ENCODE peak calls at places on chromosomes 5 and 9, in six cellular contexts. M is OCI-LY7, L is H7, N is transverse colon, B is right lobe of liver, U is body of pancreas. O is an unnamed sample.

GRCh38 chr5:76325876-76326491 is 77.1 kb upstream of the IQGAP2 start:
- DNase-seq in M (peak; percentile 37), L (no peak), N (peak; percentile 59), B (no peak), U (no peak), O (no peak)

GRCh38 chr9:124708633-124709032 is 62.5 kb downstream of the NR6A1 start:
- DNase-seq in M (no peak), L (no peak), N (peak; percentile 32), B (no peak), U (no peak), O (no peak)

GRCh38 chr5:34524123-34524522 is 132.0 kb upstream of the RAI14 start:
- DNase-seq in M (no peak), L (no peak), N (no peak), B (no peak), U (no peak), O (no peak)

GRCh38 chr9:86946712-86947145 is 577 bp downstream of the GAS1 start:
- DNase-seq in M (no peak), L (no peak), N (peak; percentile 33), B (peak; percentile 42), U (no peak), O (peak; percentile 36)

GRCh38 chr5:77358566-77359205 is 133.4 kb downstream of the WDR41 start:
- DNase-seq in M (no peak), L (no peak), N (no peak), B (no peak), U (no peak), O (no peak)

GRCh38 chr9:97766092-97766491 is 69.0 kb upstream of the XPA start:
- DNase-seq in M (no peak), L (no peak), N (no peak), B (no peak), U (no peak), O (no peak)

GRCh38 chr9:77649109-77649812 is 1.1 kb upstream of the GNA14 start:
- DNase-seq in M (no peak), L (peak; percentile 45), N (no peak), B (no peak), U (no peak), O (no peak)

GRCh38 chr5:174503461-174504265 is 220.7 kb upstream of the MSX2 start:
- DNase-seq in M (no peak), L (no peak), N (peak; percentile 52), B (no peak), U (peak; percentile 14), O (no peak)

GRCh38 chr9:126423022-126423708 is 96.5 kb downstream of the MVB12B start:
- DNase-seq in M (no peak), L (no peak), N (no peak), B (no peak), U (no peak), O (peak; percentile 73)

GRCh38 chr5:119388619-119389190 is 32.9 kb downstream of the TNFAIP8 start:
- DNase-seq in M (no peak), L (no peak), N (no peak), B (no peak), U (no peak), O (no peak)
- H3K4me3 ChIP-seq in M (no peak overlapping the region), L (no peak overlapping the region), N (no peak overlapping the region), B (no peak overlapping the region), U (no peak overlapping the region), O (no peak overlapping the region)

GRCh38 chr5:151700816-151701215 is 14.1 kb upstream of the SPARC start:
- DNase-seq in M (peak; percentile 7), L (no peak), N (no peak), B (no peak), U (no peak), O (no peak)

GRCh38 chr5:151697452-151697851 is 10.7 kb upstream of the SPARC start:
- DNase-seq in M (no peak), L (peak; percentile 36), N (no peak), B (no peak), U (no peak), O (no peak)

GRCh38 chr5:151696470-151697061 is 9.9 kb upstream of the SPARC start:
- DNase-seq in M (no peak), L (peak; percentile 69), N (no peak), B (no peak), U (peak; percentile 26), O (no peak)

GRCh38 chr5:151695464-151695863 is 8.7 kb upstream of the SPARC start:
- DNase-seq in M (no peak), L (no peak), N (no peak), B (no peak), U (no peak), O (no peak)

DNA sequence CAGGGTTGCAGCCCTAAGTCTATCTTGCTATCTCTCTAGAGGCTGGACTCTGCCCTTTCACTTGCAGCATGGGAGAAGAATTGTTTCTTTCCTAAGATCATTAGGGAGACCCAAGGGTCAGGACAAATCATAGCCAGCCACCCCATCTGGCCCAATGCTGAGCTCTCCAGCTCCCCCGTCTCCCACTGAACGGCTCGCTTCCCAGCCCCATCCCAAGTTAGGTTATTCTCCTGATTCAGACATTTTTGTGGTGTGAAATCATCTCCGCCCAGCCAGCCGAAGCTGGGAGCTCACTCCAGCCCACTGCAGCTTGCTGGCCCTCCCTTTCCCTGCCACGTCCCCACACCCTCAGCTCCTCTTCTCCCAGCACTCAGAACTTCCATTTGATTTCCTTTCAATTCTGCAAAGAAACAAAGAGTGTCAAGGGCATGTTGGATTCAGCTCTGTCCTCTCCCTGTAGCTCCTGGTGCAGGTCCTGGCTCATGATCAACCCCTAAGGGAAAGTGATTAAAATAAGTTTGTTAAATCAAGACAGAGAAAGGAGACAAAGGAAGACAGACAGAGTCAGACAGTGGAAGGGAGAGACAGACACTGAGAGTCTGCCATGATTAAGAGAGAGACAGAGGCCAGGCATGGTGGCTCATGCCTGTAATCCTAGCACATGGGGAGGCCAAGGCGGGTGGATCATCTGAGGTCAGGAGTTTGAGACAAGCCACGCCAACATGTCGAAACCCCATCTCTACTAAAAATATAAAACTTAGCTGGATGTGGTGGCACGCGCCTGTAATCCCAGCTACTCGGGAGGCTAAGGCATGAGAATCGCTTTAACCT is 12.6 kb upstream of the SPARC start:
- DNase-seq in M (no peak), L (peak; percentile 49), N (peak; percentile 49), B (peak; percentile 39), U (peak; percentile 19), O (no peak)
- H3K4me3 ChIP-seq in M (no peak overlapping the region), L (no peak overlapping the region), N (no peak overlapping the region), B (no peak overlapping the region), U (no peak overlapping the region), O (no peak overlapping the region)

DNA sequence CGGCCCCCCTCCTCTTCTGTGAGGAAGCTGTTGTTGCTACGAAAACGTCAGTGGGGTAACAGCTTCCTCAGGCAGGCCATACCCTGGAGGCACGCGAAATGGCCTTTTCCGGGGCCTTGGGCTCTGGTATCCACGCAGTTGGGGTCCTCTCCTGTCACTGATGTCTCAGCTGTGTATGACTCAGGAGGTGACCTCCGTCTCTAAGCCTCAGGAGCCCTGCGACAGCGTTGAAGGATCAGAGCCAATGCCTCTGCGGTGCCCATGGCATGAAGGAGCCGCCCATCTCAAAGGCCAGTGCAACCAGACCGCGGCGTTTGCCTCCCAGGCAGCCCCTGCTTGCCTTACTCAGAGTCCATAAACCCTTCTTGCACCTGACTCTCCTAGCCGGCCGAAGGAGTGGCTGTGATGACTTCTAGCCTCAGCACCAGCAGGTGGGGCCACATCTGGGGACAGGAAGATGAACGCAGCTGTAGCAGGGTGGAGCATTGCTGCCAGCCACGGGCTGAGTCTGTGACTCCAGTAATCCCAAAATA is 1.0 kb upstream of the MXD3 start:
- DNase-seq in M (peak; percentile 92), L (peak; percentile 72), N (peak; percentile 54), B (no peak), U (no peak), O (peak; percentile 58)
- H3K4me3 ChIP-seq in M (peak overlapping the region; percentile 94), L (peak overlapping the region; percentile 36), N (no peak overlapping the region), B (peak overlapping the region; percentile 58), U (no peak overlapping the region), O (peak overlapping the region; percentile 82)

GRCh38 chr9:121545148-121545874 is 45.7 kb upstream of the GGTA1 start:
- DNase-seq in M (no peak), L (no peak), N (no peak), B (no peak), U (no peak), O (no peak)
- H3K4me3 ChIP-seq in M (no peak overlapping the region), L (no peak overlapping the region), N (no peak overlapping the region), B (no peak overlapping the region), U (no peak overlapping the region), O (no peak overlapping the region)

DNA sequence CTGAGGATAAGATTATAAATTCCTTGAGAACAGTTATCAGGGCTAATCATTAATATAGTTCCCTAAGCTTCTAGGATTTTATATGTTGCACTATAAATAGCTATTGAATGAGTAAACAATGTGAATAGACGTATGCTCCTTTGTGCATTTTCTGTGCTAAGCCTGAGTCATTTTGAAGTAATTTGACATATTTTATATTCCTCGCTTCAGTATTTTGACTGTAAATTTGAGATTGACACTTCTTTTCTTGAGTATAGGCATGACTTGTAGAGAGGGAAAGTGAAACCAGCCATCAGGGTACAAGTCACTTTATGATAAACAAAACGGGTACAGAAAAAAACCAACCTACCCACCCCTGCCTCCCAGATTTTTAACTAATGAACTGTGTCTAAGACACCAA is 367.7 kb upstream of the PRR16 start:
- DNase-seq in M (no peak), L (no peak), N (no peak), B (no peak), U (no peak), O (no peak)
- H3K4me3 ChIP-seq in M (no peak overlapping the region), L (no peak overlapping the region), N (no peak overlapping the region), B (no peak overlapping the region), U (no peak overlapping the region), O (no peak overlapping the region)

GRCh38 chr5:108602830-108603229 is 144.9 kb upstream of the FER start:
- DNase-seq in M (no peak), L (no peak), N (no peak), B (no peak), U (no peak), O (no peak)

GRCh38 chr5:108607421-108607820 is 140.3 kb upstream of the FER start:
- DNase-seq in M (no peak), L (no peak), N (no peak), B (no peak), U (no peak), O (no peak)

GRCh38 chr5:108606185-108606584 is 141.5 kb upstream of the FER start:
- DNase-seq in M (no peak), L (no peak), N (no peak), B (no peak), U (no peak), O (peak; percentile 69)
- H3K4me3 ChIP-seq in M (no peak overlapping the region), L (no peak overlapping the region), N (no peak overlapping the region), B (no peak overlapping the region), U (no peak overlapping the region), O (no peak overlapping the region)

GRCh38 chr9:114931407-114931806 is 1.0 kb upstream of the TNFSF8 start:
- DNase-seq in M (peak; percentile 54), L (no peak), N (no peak), B (no peak), U (no peak), O (no peak)
- H3K4me3 ChIP-seq in M (peak overlapping the region; percentile 76), L (no peak overlapping the region), N (no peak overlapping the region), B (no peak overlapping the region), U (no peak overlapping the region), O (no peak overlapping the region)

GRCh38 chr5:59569158-59569557 is 324.4 kb downstream of the PDE4D start:
- DNase-seq in M (no peak), L (no peak), N (no peak), B (no peak), U (no peak), O (no peak)

GRCh38 chr5:59562756-59563389 is 330.7 kb downstream of the PDE4D start:
- DNase-seq in M (peak; percentile 82), L (no peak), N (peak; percentile 24), B (peak; percentile 36), U (peak; percentile 25), O (no peak)

GRCh38 chr5:59569608-59570334 is 323.8 kb downstream of the PDE4D start:
- DNase-seq in M (peak; percentile 29), L (no peak), N (no peak), B (no peak), U (no peak), O (no peak)

GRCh38 chr5:59564895-59565294 is 328.6 kb downstream of the PDE4D start:
- DNase-seq in M (no peak), L (no peak), N (peak; percentile 14), B (no peak), U (no peak), O (no peak)

GRCh38 chr5:59565551-59565950 is 328.0 kb downstream of the PDE4D start:
- DNase-seq in M (peak; percentile 17), L (no peak), N (no peak), B (no peak), U (no peak), O (no peak)
- H3K4me3 ChIP-seq in M (no peak overlapping the region), L (no peak overlapping the region), N (no peak overlapping the region), B (no peak overlapping the region), U (no peak overlapping the region), O (no peak overlapping the region)